ENCODE peak calls at places on chromosomes 2 and 18, in seven cellular contexts. Z, K, C, G, D, O and B are unnamed samples.

GRCh38 chr2:25372405-25373268 is 30.9 kb upstream of the DNMT3A start:
- DNase-seq in G (no peak), K (no peak), Z (no peak), C (peak), O (no peak), D (no peak), B (no peak)

GRCh38 chr2:182101263-182101662 is 115.6 kb downstream of the PPP1R1C start:
- DNase-seq in G (no peak), D (peak), O (no peak), Z (peak), C (no peak), K (no peak), B (no peak)

GRCh38 chr18:5066380-5066977 is 130.6 kb downstream of the AKAIN1 start:
- DNase-seq in Z (peak), G (peak), O (no peak), K (no peak), D (peak), C (peak), B (no peak)

GRCh38 chr18:10142496-10143160 is 228.8 kb downstream of the VAPA start:
- DNase-seq in D (no peak), G (peak), C (no peak), O (no peak), K (no peak), Z (no peak), B (no peak)

GRCh38 chr2:61807036-61807757 is 46.7 kb downstream of the FAM161A start:
- DNase-seq in O (peak), K (no peak), G (no peak), C (no peak), Z (no peak), D (no peak), B (no peak)

GRCh38 chr18:74110149-74110548 is 37.5 kb downstream of the FBXO15 start:
- DNase-seq in O (no peak), G (no peak), Z (no peak), K (no peak), C (no peak), D (no peak), B (no peak)

GRCh38 chr2:143193121-143193520 is 63.9 kb downstream of the ARHGAP15 start:
- DNase-seq in Z (no peak), K (no peak), D (no peak), O (no peak), G (no peak), C (no peak), B (no peak)

GRCh38 chr2:210620456-210620855 is 64.1 kb downstream of the CPS1 start:
- DNase-seq in D (no peak), O (no peak), G (no peak), K (no peak), Z (no peak), C (no peak), B (no peak)

GRCh38 chr2:142750858-142751257 is 126.6 kb upstream of the KYNU start:
- DNase-seq in G (no peak), O (no peak), D (no peak), C (no peak), K (no peak), Z (peak), B (no peak)

GRCh38 chr18:55588001-55588875 is at the start of gene TCF4:
- DNase-seq in D (peak), O (no peak), C (peak), G (peak), K (no peak), Z (no peak), B (no peak)

GRCh38 chr2:53987336-53987921 is 16.6 kb upstream of the PSME4 start:
- DNase-seq in K (no peak), D (no peak), C (peak), Z (peak), G (no peak), O (no peak), B (no peak)

GRCh38 chr18:38305941-38306340 is 740.3 kb upstream of the CELF4 start:
- DNase-seq in G (no peak), K (no peak), Z (no peak), C (no peak), D (no peak), O (no peak), B (no peak)

GRCh38 chr18:44682871-44683221 is 2.2 kb downstream of the SETBP1 start:
- DNase-seq in G (peak), Z (no peak), O (no peak), D (no peak), C (no peak), K (no peak), B (peak)

GRCh38 chr2:68807821-68808266 is 63.4 kb downstream of the BMP10 start:
- DNase-seq in D (no peak), O (no peak), K (no peak), Z (no peak), G (no peak), C (no peak), B (no peak)

GRCh38 chr2:174858745-174859144 is 94.5 kb upstream of the CHRNA1 start:
- DNase-seq in O (no peak), G (no peak), C (no peak), Z (no peak), D (no peak), K (no peak), B (no peak)

GRCh38 chr2:222722327-222722946 is 51.0 kb downstream of the MOGAT1 start:
- DNase-seq in O (peak), K (no peak), Z (no peak), D (no peak), C (no peak), G (no peak), B (no peak)

GRCh38 chr18:54020346-54020745 is 204.1 kb downstream of the MBD2 start:
- DNase-seq in C (no peak), G (no peak), O (no peak), D (no peak), K (no peak), Z (no peak), B (no peak)

GRCh38 chr2:190837417-190837816 is 43.2 kb upstream of the GLS start:
- DNase-seq in G (no peak), D (no peak), K (peak), Z (no peak), O (no peak), C (no peak), B (no peak)

GRCh38 chr2:45755585-45756330 is 104.3 kb downstream of the PRKCE start:
- DNase-seq in Z (no peak), C (no peak), D (no peak), O (no peak), K (no peak), G (no peak), B (peak)

GRCh38 chr2:45860136-45861106 is 208.9 kb downstream of the PRKCE start:
- DNase-seq in K (no peak), O (no peak), C (peak), Z (peak), D (no peak), G (no peak), B (no peak)

GRCh38 chr18:61992285-61992684 is 99.5 kb upstream of the RNF152 start:
- DNase-seq in K (peak), Z (peak), C (no peak), G (no peak), D (no peak), O (no peak), B (no peak)

GRCh38 chr2:2057125-2057721 is 273.9 kb downstream of the MYT1L start:
- DNase-seq in O (no peak), Z (no peak), K (peak), G (no peak), D (peak), C (no peak), B (no peak)

GRCh38 chr2:165467921-165468320 is 1.6 kb upstream of the CSRNP3 start:
- DNase-seq in G (no peak), C (no peak), Z (no peak), O (no peak), K (no peak), D (no peak), B (no peak)

GRCh38 chr2:103179800-103180199 is 418.0 kb downstream of the TMEM182 start:
- DNase-seq in G (no peak), C (no peak), D (no peak), K (no peak), Z (no peak), O (no peak), B (no peak)

GRCh38 chr2:28387082-28387960 is 5.3 kb upstream of the FOSL2 start:
- DNase-seq in K (no peak), Z (no peak), O (no peak), G (no peak), D (no peak), C (no peak), B (no peak)

GRCh38 chr2:206378835-206379234 is 64.5 kb upstream of the ADAM23 start:
- DNase-seq in C (no peak), G (no peak), D (no peak), K (no peak), O (no peak), Z (no peak), B (no peak)

GRCh38 chr2:99651930-99652670 is 162.3 kb upstream of the REV1 start:
- DNase-seq in D (no peak), G (no peak), Z (no peak), C (no peak), K (no peak), O (no peak), B (no peak)

GRCh38 chr18:78727877-78728276 is 251.7 kb upstream of the SALL3 start:
- DNase-seq in O (no peak), Z (no peak), G (no peak), D (no peak), C (no peak), K (no peak), B (no peak)

GRCh38 chr2:72289283-72289682 is 141.6 kb upstream of the CYP26B1 start:
- DNase-seq in G (no peak), O (no peak), C (no peak), K (no peak), D (no peak), Z (no peak), B (no peak)

GRCh38 chr2:8389373-8390108 is 292.3 kb upstream of the ID2 start:
- DNase-seq in C (no peak), G (no peak), D (no peak), K (no peak), Z (no peak), O (no peak), B (no peak)

GRCh38 chr2:26174691-26175181 is 1.8 kb downstream of the GAREM2 start:
- DNase-seq in O (no peak), K (no peak), Z (no peak), G (no peak), C (peak), D (no peak), B (no peak)

GRCh38 chr2:232306741-232307305 is 71.7 kb upstream of the ALPP start:
- DNase-seq in G (no peak), D (no peak), K (no peak), Z (no peak), O (no peak), C (no peak), B (no peak)

GRCh38 chr2:48253301-48253700 is 276.7 kb upstream of the STON1 start:
- DNase-seq in C (no peak), D (no peak), G (no peak), O (no peak), K (no peak), Z (no peak), B (no peak)

GRCh38 chr2:8547284-8548064 is 134.4 kb upstream of the ID2 start:
- DNase-seq in C (no peak), D (no peak), K (no peak), G (no peak), O (no peak), Z (no peak), B (no peak)

GRCh38 chr18:24063121-24063731 is 48.7 kb downstream of the TTC39C start:
- DNase-seq in Z (peak), C (no peak), D (no peak), K (peak), O (no peak), G (no peak), B (no peak)

GRCh38 chr18:50879302-50880107 is 587 bp downstream of the ME2 start:
- DNase-seq in Z (peak), G (no peak), O (no peak), K (no peak), C (no peak), D (peak), B (peak)
- TF ChIP-seq JUND in Z (no peak), G (no peak), O (no peak), K (no peak), C (no peak), D (no peak), B (no peak)

GRCh38 chr2:96181529-96181928 is 27.1 kb downstream of the STARD7 start:
- DNase-seq in G (no peak), D (no peak), Z (no peak), K (no peak), O (no peak), C (no peak), B (no peak)

GRCh38 chr2:96184188-96184587 is 24.4 kb downstream of the STARD7 start:
- DNase-seq in K (no peak), G (no peak), Z (no peak), O (no peak), D (no peak), C (no peak), B (no peak)

GRCh38 chr2:96186562-96186961 is 22.1 kb downstream of the STARD7 start:
- DNase-seq in D (no peak), G (no peak), C (no peak), Z (no peak), O (no peak), K (no peak), B (no peak)

GRCh38 chr2:96188821-96189526 is 19.7 kb downstream of the STARD7 start:
- DNase-seq in O (no peak), D (no peak), C (no peak), Z (no peak), K (no peak), G (no peak), B (no peak)

DNA sequence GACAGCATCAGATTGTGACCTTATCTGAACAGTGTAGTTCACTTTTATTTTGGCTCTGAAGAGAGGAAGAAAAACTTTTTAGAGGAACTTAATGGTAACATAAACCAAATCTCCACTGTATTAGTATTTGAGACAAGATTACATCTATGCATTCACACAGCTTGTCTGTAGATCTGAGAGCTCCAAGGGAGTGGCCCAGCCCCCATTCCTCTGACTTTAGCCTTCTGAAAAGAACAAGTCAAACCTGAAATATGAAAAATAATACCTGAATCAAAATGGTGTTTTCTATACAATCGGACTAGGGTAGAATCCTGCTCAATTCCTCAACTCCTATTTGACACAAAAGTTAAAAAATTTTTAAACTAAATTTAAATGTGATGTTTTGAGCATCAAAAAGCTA is 23.1 kb downstream of the STARD7 start:
- DNase-seq in K (no peak), O (no peak), Z (no peak), G (no peak), D (no peak), C (no peak), B (no peak)
- TF ChIP-seq JUND in K (no peak), O (no peak), Z (no peak), G (no peak), D (no peak), C (no peak), B (no peak)

DNA sequence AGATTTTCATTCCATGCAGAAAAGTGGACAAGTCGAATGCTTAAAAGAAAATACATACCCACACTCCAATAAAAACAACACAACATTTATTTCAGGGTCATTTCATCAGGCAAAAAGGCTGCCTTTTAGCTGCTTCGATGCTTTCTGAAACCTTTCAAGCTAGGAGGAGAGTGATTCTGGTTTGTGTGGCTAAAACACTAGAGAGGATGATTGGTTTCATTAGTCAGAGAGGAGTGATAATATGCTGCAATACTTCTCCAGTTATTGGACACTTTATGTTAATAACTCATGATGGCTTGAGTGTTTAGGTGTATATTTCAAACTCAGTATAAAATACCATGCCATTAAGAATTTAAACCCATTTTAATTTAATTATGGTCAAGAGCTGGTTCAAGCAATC is 614.0 kb downstream of the SLC4A3 start:
- DNase-seq in O (no peak), C (no peak), G (no peak), Z (no peak), K (no peak), D (no peak), B (no peak)
- TF ChIP-seq JUND in O (no peak), C (no peak), G (no peak), Z (no peak), K (no peak), D (no peak), B (no peak)

GRCh38 chr2:14480120-14480519 is 152.4 kb upstream of the LRATD1 start:
- DNase-seq in G (no peak), Z (no peak), D (no peak), C (no peak), K (no peak), O (no peak), B (no peak)

GRCh38 chr2:14475994-14476393 is 156.5 kb upstream of the LRATD1 start:
- DNase-seq in C (no peak), Z (no peak), G (no peak), O (no peak), K (no peak), D (no peak), B (no peak)

GRCh38 chr2:14479486-14479885 is 153.0 kb upstream of the LRATD1 start:
- DNase-seq in Z (no peak), C (no peak), O (no peak), D (no peak), K (no peak), G (no peak), B (no peak)

DNA sequence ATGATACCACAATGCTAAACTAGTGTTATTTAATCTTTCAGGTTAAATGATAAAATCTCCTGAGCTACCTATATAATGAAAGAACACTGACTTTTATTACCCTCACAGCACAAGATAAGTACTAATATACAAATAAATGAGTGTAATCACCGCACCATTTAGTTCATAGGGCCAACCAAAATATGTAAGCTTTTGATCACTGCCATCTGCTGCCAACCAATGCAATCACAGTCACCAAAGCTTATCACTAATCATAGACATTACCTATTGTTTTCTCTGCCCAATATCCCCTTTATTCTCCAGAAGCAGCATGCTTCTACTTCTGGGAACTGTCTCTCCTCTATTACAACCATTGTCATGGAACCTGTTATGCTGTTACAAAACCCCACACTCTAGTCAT is 151.6 kb upstream of the LRATD1 start:
- DNase-seq in O (no peak), D (no peak), K (no peak), G (no peak), C (no peak), Z (no peak), B (no peak)
- TF ChIP-seq JUND in O (no peak), D (no peak), K (no peak), G (no peak), C (no peak), Z (no peak), B (no peak)

GRCh38 chr18:77654302-77654701 is 404.7 kb downstream of the GALR1 start:
- DNase-seq in D (no peak), O (no peak), Z (no peak), G (no peak), C (no peak), K (no peak), B (no peak)

GRCh38 chr18:77648415-77648814 is 398.8 kb downstream of the GALR1 start:
- DNase-seq in Z (no peak), G (no peak), D (no peak), C (no peak), K (no peak), O (no peak), B (no peak)

GRCh38 chr18:77650799-77651385 is 401.2 kb downstream of the GALR1 start:
- DNase-seq in C (peak), O (no peak), D (peak), Z (peak), G (peak), K (no peak), B (no peak)

GRCh38 chr18:77653792-77654191 is 404.1 kb downstream of the GALR1 start:
- DNase-seq in C (no peak), G (no peak), D (no peak), K (no peak), O (no peak), Z (no peak), B (no peak)

DNA sequence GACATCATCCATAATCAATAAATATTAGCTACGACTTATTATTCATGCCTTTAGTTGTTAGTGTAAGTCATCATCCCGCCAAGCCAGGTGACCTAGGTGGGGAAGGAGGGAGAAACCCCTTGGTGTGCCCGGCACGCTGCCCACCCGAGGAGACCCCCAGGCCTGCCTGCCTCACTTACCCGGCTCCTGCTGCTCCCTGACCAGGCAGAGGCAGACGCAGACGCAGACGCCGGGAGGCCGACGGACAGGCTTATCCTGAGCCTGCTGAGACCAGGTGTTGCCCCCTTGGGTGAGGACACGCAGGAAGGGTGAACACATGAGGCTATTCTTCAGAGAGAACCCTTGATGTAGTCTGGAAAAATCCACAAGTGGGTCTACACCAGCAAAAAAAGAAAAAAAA is 401.8 kb downstream of the GALR1 start:
- DNase-seq in O (no peak), G (no peak), D (no peak), Z (no peak), K (no peak), C (no peak), B (no peak)
- TF ChIP-seq JUND in O (no peak), G (no peak), D (no peak), Z (no peak), K (no peak), C (no peak), B (no peak)

DNA sequence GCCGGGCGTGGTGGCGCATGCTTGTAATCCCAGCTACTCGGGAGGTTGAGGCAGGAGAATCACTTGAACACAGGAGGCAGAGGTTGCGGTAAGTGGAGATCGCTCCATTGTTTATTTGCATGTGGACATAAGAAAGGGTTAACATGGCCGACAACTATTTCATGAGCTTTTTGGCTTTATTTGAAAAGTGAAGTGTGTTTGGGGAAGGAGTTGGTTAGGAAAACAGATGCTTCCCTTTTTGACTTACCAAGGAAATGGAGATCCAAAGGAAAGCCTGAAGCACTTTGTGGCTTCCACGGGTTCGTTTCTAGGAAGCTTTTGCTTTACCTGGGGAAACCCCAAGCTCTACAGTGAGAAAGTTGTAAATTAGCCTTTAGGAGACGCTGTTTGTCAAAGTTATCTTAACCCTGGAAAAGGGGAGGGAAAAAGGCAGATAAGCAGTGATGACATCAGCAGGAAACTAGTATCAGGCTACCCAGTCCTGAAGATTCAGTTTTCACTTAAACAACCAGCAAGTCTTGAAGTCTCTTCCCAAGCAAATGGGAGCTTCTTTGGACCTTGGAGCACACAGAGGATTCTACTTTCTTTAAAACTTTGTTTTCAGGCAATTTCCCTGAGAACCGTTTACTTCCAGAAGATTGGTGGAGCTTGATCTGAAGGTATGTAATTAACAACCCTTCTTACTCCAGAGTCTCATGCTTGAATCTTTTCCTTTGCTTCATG is at the start of gene CASP10:
- DNase-seq in Z (peak), O (peak), D (peak), G (no peak), C (no peak), K (peak), B (no peak)
- TF ChIP-seq JUND in Z (no peak), O (no peak), D (peak), G (peak), C (no peak), K (no peak), B (no peak)